ENCODE peak calls at places on chromosomes 2 and 18, in four cellular contexts. One of them, this sample, is unnamed.
A peak's percentile ranks its signal among the peaks of the same experiment; 100 is the strongest.

GRCh38 chr18:5416112-5416511 is 120.6 kb upstream of the ZBTB14 start:
- DNase-seq in NCI-H1105: no peak
- DNase-seq in stimulated activated CD8-positive, alpha-beta memory T cell treated with anti-CD3 and anti-CD28 coated beads, Interleukin-4, amount 100 ng/mL, for 1 hour: no peak
- DNase-seq in AG04450: no peak
- DNase-seq in this sample: no peak

GRCh38 chr2:121382744-121383143 is 97.7 kb upstream of the TFCP2L1 start:
- DNase-seq in AG04450: no peak
- DNase-seq in stimulated activated CD8-positive, alpha-beta memory T cell treated with anti-CD3 and anti-CD28 coated beads, Interleukin-4, amount 100 ng/mL, for 1 hour: no peak
- DNase-seq in NCI-H1105: no peak
- DNase-seq in this sample: no peak

GRCh38 chr2:24429711-24430110 is 61.3 kb upstream of the NCOA1 start:
- DNase-seq in AG04450: no peak
- DNase-seq in NCI-H1105: no peak
- DNase-seq in stimulated activated CD8-positive, alpha-beta memory T cell treated with anti-CD3 and anti-CD28 coated beads, Interleukin-4, amount 100 ng/mL, for 1 hour: no peak
- DNase-seq in this sample: no peak

GRCh38 chr2:234377761-234378341 is 119.0 kb downstream of the ARL4C start:
- DNase-seq in stimulated activated CD8-positive, alpha-beta memory T cell treated with anti-CD3 and anti-CD28 coated beads, Interleukin-4, amount 100 ng/mL, for 1 hour: no peak
- DNase-seq in NCI-H1105: no peak
- DNase-seq in AG04450: no peak
- DNase-seq in this sample: no peak

GRCh38 chr18:26771524-26771923 is 94.0 kb downstream of the AQP4 start:
- DNase-seq in AG04450: no peak
- DNase-seq in stimulated activated CD8-positive, alpha-beta memory T cell treated with anti-CD3 and anti-CD28 coated beads, Interleukin-4, amount 100 ng/mL, for 1 hour: no peak
- DNase-seq in NCI-H1105: no peak
- DNase-seq in this sample: no peak

GRCh38 chr2:179595284-179595683 is 266.1 kb downstream of the ZNF385B start:
- DNase-seq in NCI-H1105: no peak
- DNase-seq in stimulated activated CD8-positive, alpha-beta memory T cell treated with anti-CD3 and anti-CD28 coated beads, Interleukin-4, amount 100 ng/mL, for 1 hour: no peak
- DNase-seq in AG04450: no peak
- DNase-seq in this sample: no peak

GRCh38 chr2:113198790-113199612 is 25.2 kb downstream of the PSD4 start:
- DNase-seq in AG04450: no peak
- DNase-seq in stimulated activated CD8-positive, alpha-beta memory T cell treated with anti-CD3 and anti-CD28 coated beads, Interleukin-4, amount 100 ng/mL, for 1 hour: peak; percentile 34
- DNase-seq in NCI-H1105: peak; percentile 77
- DNase-seq in this sample: peak; percentile 64

GRCh38 chr2:174535757-174536703 is 49.2 kb upstream of the GPR155 start:
- DNase-seq in stimulated activated CD8-positive, alpha-beta memory T cell treated with anti-CD3 and anti-CD28 coated beads, Interleukin-4, amount 100 ng/mL, for 1 hour: no peak
- DNase-seq in NCI-H1105: peak; percentile 9
- DNase-seq in AG04450: no peak
- DNase-seq in this sample: peak; percentile 35

GRCh38 chr2:111624401-111625156 is 259.4 kb downstream of the ANAPC1 start:
- DNase-seq in NCI-H1105: no peak
- DNase-seq in stimulated activated CD8-positive, alpha-beta memory T cell treated with anti-CD3 and anti-CD28 coated beads, Interleukin-4, amount 100 ng/mL, for 1 hour: no peak
- DNase-seq in AG04450: peak; percentile 58
- DNase-seq in this sample: no peak